ENCODE peak calls at places on chromosome 7, in five cellular contexts. L, J, T, Q and X are unnamed samples.

GRCh38 chr7:106010331-106010730 is 47.3 kb downstream of the CDHR3 start:
- DNase-seq in T (no peak), J (peak; percentile 18), L (peak; percentile 29), Q (no peak), X (no peak)

GRCh38 chr7:8133188-8133848 is 128.6 kb downstream of the ICA1 start:
- DNase-seq in Q (no peak), J (no peak), L (no peak), T (no peak), X (no peak)

GRCh38 chr7:27364344-27364758 is 121.7 kb downstream of the EVX1 start:
- DNase-seq in Q (no peak), J (no peak), T (no peak), L (peak; percentile 94), X (no peak)

GRCh38 chr7:69257592-69257991 is 340.7 kb upstream of the AUTS2 start:
- DNase-seq in T (no peak), Q (no peak), J (no peak), L (no peak), X (no peak)

GRCh38 chr7:32299133-32299702 is 191.0 kb downstream of the LSM5 start:
- DNase-seq in J (no peak), T (peak; percentile 20), L (no peak), Q (no peak), X (no peak)

GRCh38 chr7:44853391-44853790 is 5.5 kb upstream of the H2AZ2 start:
- DNase-seq in L (no peak), T (no peak), Q (no peak), J (no peak), X (peak; percentile 54)

GRCh38 chr7:12064716-12065115 is 146.4 kb upstream of the TMEM106B start:
- DNase-seq in J (no peak), T (no peak), L (no peak), Q (no peak), X (no peak)

GRCh38 chr7:27144799-27145166 is 1.3 kb upstream of the HOXA5 start:
- DNase-seq in Q (no peak), J (no peak), L (peak; percentile 27), T (no peak), X (no peak)

DNA sequence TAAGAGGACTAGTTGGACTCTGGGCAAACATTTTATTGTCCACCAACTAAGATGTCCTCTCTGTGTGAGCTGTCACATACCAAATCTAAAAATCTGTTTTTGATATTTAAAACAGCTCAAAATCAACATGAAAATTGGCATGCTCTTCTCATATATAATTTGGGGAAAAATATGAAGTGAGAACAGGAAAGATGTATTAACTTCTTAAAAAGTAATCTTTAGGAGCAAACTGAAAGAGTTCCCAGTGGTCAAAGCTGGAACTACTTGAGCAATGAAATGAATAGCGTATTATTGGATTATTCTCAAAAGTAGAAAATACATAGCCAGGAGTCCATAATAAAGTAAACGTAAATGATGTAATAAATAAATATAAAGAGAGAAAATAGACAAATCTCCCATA is 147.2 kb downstream of the DYNC1I1 start:
- DNase-seq in Q (no peak), T (no peak), L (no peak), J (no peak), X (no peak)
- TF ChIP-seq CTCF in Q (no peak), T (peak; percentile 52), L (peak; percentile 13), J (no peak), X (no peak)

DNA sequence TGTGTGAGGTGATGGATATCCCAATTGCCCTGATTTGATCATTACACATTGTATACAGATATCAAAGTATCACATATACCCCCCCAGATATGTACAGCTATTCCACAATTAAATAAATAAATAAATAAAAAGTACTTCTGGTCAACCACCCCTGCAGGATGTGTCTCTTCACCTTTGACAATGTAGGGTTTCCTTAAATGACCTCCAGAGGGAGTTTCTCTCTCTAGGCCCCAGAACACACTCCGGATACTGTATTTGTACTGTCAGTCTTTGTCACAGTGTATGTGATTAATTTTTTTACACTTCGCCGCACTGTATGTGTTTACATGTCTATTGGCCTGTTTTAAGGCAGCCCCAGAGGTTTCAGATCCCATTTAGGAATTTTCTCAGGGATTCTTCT is 123.6 kb downstream of the ADCYAP1R1 start:
- DNase-seq in T (no peak), L (no peak), Q (peak; percentile 11), J (no peak), X (no peak)
- TF ChIP-seq CTCF in T (peak; percentile 31), L (no peak), Q (peak; percentile 16), J (no peak), X (no peak)

DNA sequence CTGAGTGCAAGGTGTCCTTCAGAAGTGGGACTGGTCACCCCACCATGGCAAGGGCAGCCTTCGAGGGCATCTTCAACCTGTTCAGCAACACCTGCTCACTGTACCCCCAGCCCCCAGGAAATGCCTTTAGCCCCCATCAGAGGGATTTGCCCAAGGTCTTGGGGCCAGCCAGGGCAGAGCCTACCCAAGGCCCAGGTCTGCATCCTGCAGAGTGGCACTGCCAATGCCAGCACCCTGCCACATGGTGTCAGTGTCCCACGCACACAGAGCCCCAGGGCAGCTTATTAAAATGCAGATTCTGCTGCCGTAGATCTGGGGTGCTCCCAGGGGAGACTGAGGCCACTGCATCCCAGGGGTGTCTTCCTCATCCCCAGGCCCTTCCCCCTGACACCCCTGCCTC is 106.2 kb upstream of the KCTD7 start:
- DNase-seq in T (no peak), L (peak; percentile 12), Q (peak; percentile 5), J (no peak), X (peak; percentile 33)
- TF ChIP-seq CTCF in T (no peak), L (peak; percentile 26), Q (peak; percentile 16), J (no peak), X (no peak)

GRCh38 chr7:34497153-34497777 is 160.8 kb upstream of the NPSR1 start:
- DNase-seq in T (peak; percentile 6), J (no peak), Q (no peak), L (no peak), X (no peak)
- TF ChIP-seq CTCF in T (peak; percentile 58), J (no peak), Q (no peak), L (peak; percentile 7), X (no peak)

DNA sequence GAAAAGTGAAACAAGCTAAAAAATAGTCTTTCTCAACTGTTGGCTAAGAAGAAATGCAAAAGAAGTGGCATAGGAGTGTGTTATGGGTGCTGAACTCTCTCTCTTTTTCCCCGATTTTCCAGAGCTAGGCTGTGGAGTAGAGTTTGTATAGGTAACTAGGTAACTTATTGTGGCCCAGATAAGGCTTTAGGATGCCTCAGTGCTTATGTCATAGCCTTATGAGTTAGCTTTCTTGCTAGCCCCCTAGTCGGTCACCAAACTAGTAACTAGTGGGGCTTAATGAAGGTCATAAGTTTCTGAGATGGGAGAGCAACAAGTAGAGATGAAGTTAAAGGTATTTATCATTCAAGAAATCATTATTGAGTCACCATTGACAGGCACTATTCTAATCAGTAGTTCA is 32.4 kb downstream of the BPGM start:
- DNase-seq in Q (no peak), L (no peak), T (no peak), J (no peak), X (no peak)
- TF ChIP-seq CTCF in Q (no peak), L (no peak), T (no peak), J (no peak), X (no peak)

DNA sequence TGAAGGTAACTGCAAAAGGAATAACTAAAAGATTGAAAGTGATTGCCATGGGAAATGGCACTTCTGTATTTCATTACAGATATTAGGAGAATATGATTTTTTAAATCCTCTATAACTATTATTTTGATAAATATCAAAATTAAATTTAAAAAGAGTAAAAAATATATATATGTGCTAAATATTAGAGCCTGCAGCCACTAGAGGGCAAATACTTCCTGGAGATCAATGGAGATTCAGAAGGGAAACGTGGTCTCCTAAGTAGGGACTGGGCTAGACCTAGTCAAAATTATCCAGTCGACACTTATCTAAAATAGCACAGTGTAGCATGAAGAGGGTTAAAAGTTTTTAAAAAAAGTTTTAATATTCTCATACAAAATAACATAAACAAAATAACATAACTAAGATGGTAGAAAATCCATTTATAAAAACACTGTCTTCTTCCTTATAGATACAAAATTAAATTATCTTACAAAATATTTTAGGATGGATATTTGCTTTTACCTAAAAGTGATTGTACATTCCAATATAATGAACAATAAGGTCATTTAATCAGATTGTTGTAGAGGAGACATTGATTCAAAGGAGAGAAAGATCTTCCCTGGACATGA is 434.3 kb downstream of the MDFIC start:
- DNase-seq in L (peak; percentile 44), T (no peak), J (peak; percentile 4), Q (no peak), X (no peak)
- TF ChIP-seq CTCF in L (peak; percentile 57), T (peak; percentile 74), J (peak; percentile 17), Q (no peak), X (peak; percentile 55)

DNA sequence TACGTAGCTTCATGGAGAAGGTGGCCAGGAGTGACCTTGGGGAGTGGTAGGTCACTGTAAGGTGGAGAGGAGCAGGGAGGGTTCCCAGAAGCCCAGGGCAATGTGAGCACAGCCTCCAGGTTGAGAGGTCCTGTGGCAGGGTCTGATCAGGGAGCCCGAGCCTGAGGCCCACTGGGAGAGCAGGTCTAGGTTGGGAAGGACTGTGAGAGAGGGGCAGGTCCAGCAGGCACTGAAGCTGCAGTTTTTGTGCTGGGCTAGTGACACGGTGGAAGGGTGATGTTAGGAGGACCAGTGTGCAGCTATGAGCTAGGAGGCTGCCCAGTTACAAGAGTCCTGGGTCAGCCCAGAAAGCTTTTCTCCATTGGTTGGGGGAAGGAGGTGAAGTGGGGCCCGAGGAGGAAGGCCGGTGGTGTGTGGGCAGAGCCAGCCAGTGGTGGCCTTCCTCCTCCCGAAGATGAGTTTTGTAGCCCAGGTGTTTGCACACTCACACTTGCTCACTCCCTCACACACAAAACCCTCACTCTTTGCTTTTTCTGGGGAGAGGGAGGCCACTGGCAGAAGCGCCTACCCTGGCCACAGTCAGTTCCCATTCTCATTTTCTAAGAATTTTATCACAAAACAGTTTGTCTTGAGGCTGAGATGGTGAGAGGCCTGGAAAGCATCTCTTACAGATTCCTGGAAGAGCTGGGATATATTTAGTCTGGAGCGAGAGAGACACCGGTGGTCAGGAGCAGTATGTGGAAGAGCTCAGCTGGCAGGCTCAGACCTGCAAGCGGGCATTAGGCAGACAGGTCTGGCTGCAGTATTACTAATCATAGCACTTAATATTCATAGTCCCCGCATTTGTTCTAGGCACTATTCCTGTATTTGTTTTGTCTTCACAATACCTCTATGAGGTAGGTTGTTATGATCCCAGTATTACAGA is 57.1 kb downstream of the ZNF467 start:
- DNase-seq in J (no peak), T (no peak), L (no peak), Q (no peak), X (no peak)
- TF ChIP-seq CTCF in J (no peak), T (no peak), L (no peak), Q (no peak), X (no peak)

GRCh38 chr7:151863386-151864079 is 13.4 kb downstream of the PRKAG2 start:
- DNase-seq in Q (no peak), L (no peak), J (no peak), T (no peak), X (no peak)
- TF ChIP-seq CTCF in Q (peak; percentile 82), L (no peak), J (no peak), T (peak; percentile 12), X (no peak)

DNA sequence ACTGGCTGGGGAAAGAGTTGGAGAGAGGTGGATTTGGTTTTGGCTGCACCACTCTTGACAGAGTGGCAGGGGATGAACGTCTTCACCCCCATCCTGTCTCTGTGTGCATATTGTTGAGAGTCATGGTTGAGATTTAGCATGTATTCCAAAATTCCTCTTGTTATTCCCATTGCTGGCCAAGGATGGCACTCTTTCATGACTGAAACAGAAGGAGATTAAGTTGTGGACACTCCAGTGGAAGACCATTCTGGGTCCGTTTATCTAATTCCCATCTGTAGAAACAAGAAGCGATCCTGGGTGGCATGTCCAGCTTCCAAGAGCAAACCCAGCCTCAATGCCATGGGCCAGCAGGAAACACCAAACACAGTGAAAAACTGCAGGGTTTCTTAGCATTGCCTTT is 469.0 kb upstream of the IGFBP3 start:
- DNase-seq in J (no peak), L (no peak), Q (no peak), T (no peak), X (no peak)
- TF ChIP-seq CTCF in J (no peak), L (peak; percentile 25), Q (no peak), T (no peak), X (no peak)